ENCODE peak calls at places on chromosomes 11 and 22, in four cellular contexts. E is HEK293T, W is HepG2, O is GM12878. T is an unnamed sample.

GRCh38 chr11:77467233-77467632 is 6.7 kb downstream of the PAK1 start:
- DNase-seq in E (no peak), W (no peak), O (no peak), T (no peak)

GRCh38 chr11:33034983-33035382 is 4.4 kb upstream of the TCP11L1 start:
- DNase-seq in E (no peak), W (peak; percentile 29), O (no peak), T (no peak)

GRCh38 chr11:79208126-79208525 is 232.7 kb downstream of the TENM4 start:
- DNase-seq in E (no peak), W (no peak), O (peak; percentile 4), T (no peak)

GRCh38 chr22:43992331-43992821 is 31.7 kb upstream of the PARVB start:
- DNase-seq in E (no peak), W (no peak), O (no peak), T (no peak)

GRCh38 chr11:126519653-126520573 is 164.4 kb downstream of the ST3GAL4 start:
- DNase-seq in E (no peak), W (no peak), O (no peak), T (no peak)

GRCh38 chr11:13837286-13837685 is 125.2 kb upstream of the SPON1 start:
- DNase-seq in E (no peak), W (no peak), O (no peak), T (no peak)

GRCh38 chr11:129249351-129249750 is 57.2 kb upstream of the ARHGAP32 start:
- DNase-seq in E (no peak), W (no peak), O (no peak), T (no peak)

GRCh38 chr11:44877908-44878459 is 72.7 kb downstream of the TP53I11 start:
- DNase-seq in E (no peak), W (no peak), O (no peak), T (no peak)

GRCh38 chr11:106077609-106078517 is at the start of gene AASDHPPT:
- DNase-seq in E (peak; percentile 22), W (peak; percentile 46), O (no peak), T (peak; percentile 54)

GRCh38 chr11:79822771-79823170 is 381.9 kb upstream of the TENM4 start:
- DNase-seq in E (no peak), W (no peak), O (no peak), T (no peak)

GRCh38 chr22:30934053-30934452 is 34.5 kb downstream of the MORC2 start:
- DNase-seq in E (no peak), W (no peak), O (no peak), T (no peak)

GRCh38 chr11:62559204-62559603 is 12.6 kb upstream of the AHNAK start:
- DNase-seq in E (no peak), W (no peak), O (no peak), T (no peak)

GRCh38 chr11:7965386-7965785 is at the start of gene NLRP10:
- DNase-seq in E (no peak), W (no peak), O (no peak), T (no peak)

GRCh38 chr11:67391304-67392181 is at the start of gene RAD9A:
- DNase-seq in E (peak; percentile 97), W (peak; percentile 90), O (no peak), T (peak; percentile 97)
- TF ChIP-seq TARDBP in E (no peak), W (peak; percentile 76), O (no peak), T (peak; percentile 50)

GRCh38 chr22:37985751-37986281 is 1.5 kb upstream of the SOX10 start:
- DNase-seq in E (no peak), W (no peak), O (no peak), T (no peak)
- TF ChIP-seq TARDBP in E (no peak), W (no peak), O (no peak), T (no peak)

GRCh38 chr11:58866788-58867187 is 22.3 kb upstream of the GLYATL2 start:
- DNase-seq in E (no peak), W (no peak), O (no peak), T (no peak)
- TF ChIP-seq TARDBP in E (no peak), W (no peak), O (no peak), T (no peak)

DNA sequence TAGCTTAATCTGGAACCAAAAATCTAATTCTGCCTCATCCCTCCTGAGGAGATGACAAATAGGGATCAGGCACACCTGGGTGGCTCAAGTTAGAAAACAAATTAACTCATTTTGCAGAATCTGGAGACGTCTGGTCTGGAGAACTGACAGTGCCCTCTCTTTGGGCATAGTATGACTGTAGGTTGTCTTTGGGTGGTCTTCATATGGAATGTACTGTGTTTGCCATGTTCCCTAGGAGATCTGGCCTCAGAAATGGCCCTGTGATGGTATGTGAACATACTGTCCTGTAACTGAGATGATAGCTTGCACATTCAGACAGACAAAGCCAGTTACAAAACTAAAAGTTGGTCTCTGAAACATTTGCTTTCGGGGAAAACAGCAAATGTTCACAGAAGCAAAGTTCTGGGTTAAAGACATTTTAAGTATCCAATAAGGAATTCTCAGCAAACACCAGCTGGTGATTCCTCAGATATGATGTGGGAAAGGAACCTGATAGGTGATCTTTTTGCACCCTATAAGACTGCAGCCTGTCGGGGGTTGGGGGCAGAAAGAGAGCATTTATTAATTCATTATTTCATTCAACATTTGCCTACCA is 29.7 kb downstream of the CD44 start:
- DNase-seq in E (no peak), W (no peak), O (no peak), T (no peak)
- TF ChIP-seq TARDBP in E (no peak), W (no peak), O (no peak), T (no peak)

GRCh38 chr11:117916956-117917355 is 12.2 kb downstream of the TMPRSS13 start:
- DNase-seq in E (no peak), W (no peak), O (no peak), T (no peak)
- TF ChIP-seq TARDBP in E (no peak), W (no peak), O (no peak), T (no peak)

GRCh38 chr11:93285430-93285829 is 45.1 kb upstream of the DEUP1 start:
- DNase-seq in E (no peak), W (no peak), O (no peak), T (no peak)
- TF ChIP-seq TARDBP in E (no peak), W (no peak), O (no peak), T (no peak)